ENCODE peak calls at places on chromosomes 4 and X, in ten cellular contexts. One of them, this sample, is unnamed.

GRCh38 chr4:128244379-128244778 is 43.2 kb downstream of the PGRMC2 start:
- DNase-seq in AG09319: no peak
- DNase-seq in cardiac muscle cell: no peak
- DNase-seq in WTC11: no peak
- DNase-seq in vagina: no peak
- DNase-seq in fibroblast of mammary gland: peak; percentile 64
- DNase-seq in GM10248: no peak
- DNase-seq in hepatocyte: no peak
- DNase-seq in upper lobe of right lung: no peak
- DNase-seq in ovary: no peak
- DNase-seq in this sample: no peak

GRCh38 chr4:159414305-159414704 is 311.4 kb downstream of the RAPGEF2 start:
- DNase-seq in AG09319: no peak
- DNase-seq in cardiac muscle cell: no peak
- DNase-seq in WTC11: no peak
- DNase-seq in vagina: no peak
- DNase-seq in fibroblast of mammary gland: no peak
- DNase-seq in GM10248: no peak
- DNase-seq in hepatocyte: no peak
- DNase-seq in upper lobe of right lung: no peak
- DNase-seq in ovary: no peak
- DNase-seq in this sample: no peak

GRCh38 chr4:105399535-105400161 is 74.2 kb downstream of the PPA2 start:
- DNase-seq in AG09319: peak; percentile 37
- DNase-seq in cardiac muscle cell: peak; percentile 83
- DNase-seq in WTC11: no peak
- DNase-seq in vagina: no peak
- DNase-seq in fibroblast of mammary gland: peak; percentile 85
- DNase-seq in GM10248: no peak
- DNase-seq in hepatocyte: no peak
- DNase-seq in upper lobe of right lung: no peak
- DNase-seq in ovary: no peak
- DNase-seq in this sample: no peak

GRCh38 chr4:120826449-120826848 is 96.1 kb downstream of the PRDM5 start:
- DNase-seq in AG09319: no peak
- DNase-seq in cardiac muscle cell: no peak
- DNase-seq in WTC11: no peak
- DNase-seq in vagina: no peak
- DNase-seq in fibroblast of mammary gland: no peak
- DNase-seq in GM10248: no peak
- DNase-seq in hepatocyte: no peak
- DNase-seq in upper lobe of right lung: no peak
- DNase-seq in ovary: no peak
- DNase-seq in this sample: no peak

GRCh38 chrX:53048169-53049126 is at the start of gene GPR173:
- DNase-seq in AG09319: peak; percentile 41
- DNase-seq in cardiac muscle cell: peak; percentile 79
- DNase-seq in WTC11: peak; percentile 57
- DNase-seq in vagina: no peak
- DNase-seq in fibroblast of mammary gland: peak; percentile 67
- DNase-seq in GM10248: no peak
- DNase-seq in hepatocyte: peak; percentile 52
- DNase-seq in upper lobe of right lung: peak; percentile 69
- DNase-seq in ovary: peak; percentile 67
- DNase-seq in this sample: no peak

GRCh38 chr4:20249333-20249732 is 2.4 kb upstream of the SLIT2 start:
- DNase-seq in AG09319: no peak
- DNase-seq in cardiac muscle cell: peak; percentile 76
- DNase-seq in WTC11: no peak
- DNase-seq in vagina: no peak
- DNase-seq in fibroblast of mammary gland: peak; percentile 74
- DNase-seq in GM10248: no peak
- DNase-seq in hepatocyte: peak; percentile 21
- DNase-seq in upper lobe of right lung: no peak
- DNase-seq in ovary: no peak
- DNase-seq in this sample: no peak

GRCh38 chr4:151730003-151730559 is 30.7 kb downstream of the GATB start:
- DNase-seq in AG09319: no peak
- DNase-seq in cardiac muscle cell: no peak
- DNase-seq in WTC11: peak; percentile 46
- DNase-seq in vagina: no peak
- DNase-seq in fibroblast of mammary gland: peak; percentile 77
- DNase-seq in GM10248: no peak
- DNase-seq in hepatocyte: peak; percentile 58
- DNase-seq in upper lobe of right lung: no peak
- DNase-seq in ovary: no peak
- DNase-seq in this sample: no peak

GRCh38 chrX:149541521-149542047 is 772 bp downstream of the EOLA1 start:
- DNase-seq in AG09319: no peak
- DNase-seq in cardiac muscle cell: peak; percentile 3
- DNase-seq in WTC11: no peak
- DNase-seq in vagina: peak; percentile 88
- DNase-seq in fibroblast of mammary gland: no peak
- DNase-seq in GM10248: no peak
- DNase-seq in hepatocyte: no peak
- DNase-seq in upper lobe of right lung: no peak
- DNase-seq in ovary: no peak
- DNase-seq in this sample: no peak

GRCh38 chr4:15848191-15848842 is 70.2 kb downstream of the CD38 start:
- DNase-seq in AG09319: no peak
- DNase-seq in cardiac muscle cell: no peak
- DNase-seq in WTC11: no peak
- DNase-seq in vagina: no peak
- DNase-seq in fibroblast of mammary gland: peak; percentile 2
- DNase-seq in GM10248: no peak
- DNase-seq in hepatocyte: no peak
- DNase-seq in upper lobe of right lung: no peak
- DNase-seq in ovary: no peak
- DNase-seq in this sample: no peak

DNA sequence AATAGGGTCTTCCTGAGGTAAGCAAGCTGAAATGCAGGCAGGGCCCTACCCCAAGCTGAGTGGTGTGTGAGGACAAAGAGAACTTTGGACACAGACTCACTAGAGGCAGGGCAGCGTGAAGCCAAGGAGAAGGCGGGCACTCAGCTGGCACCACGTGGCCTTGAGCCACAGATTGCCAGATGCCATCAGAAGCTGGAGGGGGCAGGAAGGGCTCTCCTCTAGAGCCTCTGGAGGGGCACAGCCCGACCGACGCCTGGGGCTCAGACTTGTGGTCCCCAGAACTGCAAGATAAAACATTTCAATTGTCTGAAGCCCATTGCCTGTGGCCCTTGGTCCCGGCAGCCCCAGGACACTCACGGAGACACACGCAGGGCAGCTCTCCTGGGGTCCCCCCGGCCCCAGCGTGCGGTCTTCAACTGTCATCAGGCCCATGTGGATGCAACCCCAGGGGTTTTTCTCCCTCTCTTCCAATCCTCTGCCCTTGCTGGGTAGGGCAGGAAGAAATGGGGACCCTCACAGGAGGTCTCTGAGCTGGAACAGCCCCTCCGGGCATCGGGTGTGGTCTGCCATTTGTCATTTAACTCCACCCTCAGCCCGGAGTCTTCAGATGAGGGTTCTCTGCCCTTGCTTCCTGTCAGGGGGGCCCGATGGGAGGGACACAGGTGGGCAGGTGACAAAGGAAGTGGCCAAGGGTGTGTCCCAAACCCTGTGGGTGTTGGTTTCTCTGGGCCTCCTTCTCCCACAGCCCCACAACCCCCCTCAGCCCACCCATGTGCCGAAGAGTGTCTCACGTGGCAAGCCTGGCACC is 22.2 kb downstream of the HMX1 start:
- DNase-seq in AG09319: no peak
- DNase-seq in cardiac muscle cell: no peak
- DNase-seq in WTC11: no peak
- DNase-seq in vagina: no peak
- DNase-seq in fibroblast of mammary gland: no peak
- DNase-seq in GM10248: no peak
- DNase-seq in hepatocyte: no peak
- DNase-seq in upper lobe of right lung: peak; percentile 48
- DNase-seq in ovary: no peak
- DNase-seq in this sample: no peak
- TF ChIP-seq CTCF in AG09319: no peak
- TF ChIP-seq CTCF in cardiac muscle cell: no peak
- TF ChIP-seq CTCF in WTC11: no peak
- TF ChIP-seq CTCF in vagina: no peak
- TF ChIP-seq CTCF in fibroblast of mammary gland: no peak
- TF ChIP-seq CTCF in GM10248: no peak
- TF ChIP-seq CTCF in hepatocyte: no peak
- TF ChIP-seq CTCF in upper lobe of right lung: no peak
- TF ChIP-seq CTCF in ovary: no peak
- TF ChIP-seq CTCF in this sample: no peak

GRCh38 chr4:1458581-1458980 is 52.3 kb upstream of the NKX1-1 start:
- DNase-seq in AG09319: no peak
- DNase-seq in cardiac muscle cell: no peak
- DNase-seq in WTC11: no peak
- DNase-seq in vagina: no peak
- DNase-seq in fibroblast of mammary gland: no peak
- DNase-seq in GM10248: no peak
- DNase-seq in hepatocyte: no peak
- DNase-seq in upper lobe of right lung: peak; percentile 30
- DNase-seq in ovary: no peak
- DNase-seq in this sample: no peak
- TF ChIP-seq CTCF in AG09319: no peak
- TF ChIP-seq CTCF in cardiac muscle cell: no peak
- TF ChIP-seq CTCF in WTC11: no peak
- TF ChIP-seq CTCF in vagina: no peak
- TF ChIP-seq CTCF in fibroblast of mammary gland: no peak
- TF ChIP-seq CTCF in GM10248: no peak
- TF ChIP-seq CTCF in hepatocyte: no peak
- TF ChIP-seq CTCF in upper lobe of right lung: no peak
- TF ChIP-seq CTCF in ovary: no peak
- TF ChIP-seq CTCF in this sample: no peak

GRCh38 chrX:66203114-66203513 is 39.1 kb downstream of the HEPH start:
- DNase-seq in AG09319: no peak
- DNase-seq in cardiac muscle cell: no peak
- DNase-seq in WTC11: no peak
- DNase-seq in vagina: no peak
- DNase-seq in fibroblast of mammary gland: no peak
- DNase-seq in GM10248: no peak
- DNase-seq in hepatocyte: peak; percentile 18
- DNase-seq in upper lobe of right lung: no peak
- DNase-seq in ovary: no peak
- DNase-seq in this sample: no peak

GRCh38 chrX:66200050-66200664 is 36.1 kb downstream of the HEPH start:
- DNase-seq in AG09319: no peak
- DNase-seq in cardiac muscle cell: no peak
- DNase-seq in WTC11: no peak
- DNase-seq in vagina: no peak
- DNase-seq in fibroblast of mammary gland: peak; percentile 2
- DNase-seq in GM10248: no peak
- DNase-seq in hepatocyte: no peak
- DNase-seq in upper lobe of right lung: no peak
- DNase-seq in ovary: no peak
- DNase-seq in this sample: no peak

GRCh38 chrX:66200855-66201795 is 37.1 kb downstream of the HEPH start:
- DNase-seq in AG09319: no peak
- DNase-seq in cardiac muscle cell: peak; percentile 33
- DNase-seq in WTC11: no peak
- DNase-seq in vagina: no peak
- DNase-seq in fibroblast of mammary gland: peak; percentile 28
- DNase-seq in GM10248: peak; percentile 13
- DNase-seq in hepatocyte: peak; percentile 23
- DNase-seq in upper lobe of right lung: no peak
- DNase-seq in ovary: no peak
- DNase-seq in this sample: no peak
- TF ChIP-seq CTCF in AG09319: peak; percentile 39
- TF ChIP-seq CTCF in cardiac muscle cell: peak; percentile 39
- TF ChIP-seq CTCF in WTC11: no peak
- TF ChIP-seq CTCF in vagina: no peak
- TF ChIP-seq CTCF in fibroblast of mammary gland: peak; percentile 32
- TF ChIP-seq CTCF in GM10248: peak; percentile 25
- TF ChIP-seq CTCF in hepatocyte: peak; percentile 47
- TF ChIP-seq CTCF in upper lobe of right lung: peak; percentile 28
- TF ChIP-seq CTCF in ovary: no peak
- TF ChIP-seq CTCF in this sample: no peak

DNA sequence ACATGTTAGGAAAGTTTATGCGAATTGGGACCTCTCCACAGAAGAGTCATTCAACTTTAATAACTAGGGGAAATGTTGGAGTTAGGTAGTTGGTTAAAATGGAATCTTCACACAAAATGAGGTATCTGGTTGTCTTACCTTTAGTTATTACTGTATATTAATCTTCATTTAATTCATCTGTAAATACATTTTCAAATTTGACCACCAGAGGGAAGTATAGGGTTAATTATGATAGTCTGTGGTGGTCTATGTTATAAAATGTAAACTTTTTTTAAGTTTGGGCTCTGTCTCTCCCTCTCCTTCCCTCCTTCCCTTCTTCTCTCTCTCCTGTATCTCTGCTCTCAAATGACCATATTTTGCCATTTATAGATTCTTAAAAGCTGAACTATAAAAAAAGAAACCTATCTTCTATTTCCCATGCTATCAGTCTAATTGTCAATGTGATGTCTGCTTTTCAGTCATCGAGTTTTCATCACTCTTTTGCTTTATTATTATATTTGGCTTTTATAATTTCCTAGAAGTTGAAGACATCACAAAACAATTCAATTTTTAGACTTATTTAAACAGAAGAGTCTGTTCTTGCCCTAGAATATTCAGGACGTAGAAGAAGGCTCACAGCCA is 49.8 kb downstream of the TMEM144 start:
- DNase-seq in AG09319: no peak
- DNase-seq in cardiac muscle cell: peak; percentile 57
- DNase-seq in WTC11: no peak
- DNase-seq in vagina: no peak
- DNase-seq in fibroblast of mammary gland: peak; percentile 56
- DNase-seq in GM10248: no peak
- DNase-seq in hepatocyte: peak; percentile 40
- DNase-seq in upper lobe of right lung: no peak
- DNase-seq in ovary: no peak
- DNase-seq in this sample: no peak
- TF ChIP-seq CTCF in AG09319: peak; percentile 24
- TF ChIP-seq CTCF in cardiac muscle cell: peak; percentile 36
- TF ChIP-seq CTCF in WTC11: no peak
- TF ChIP-seq CTCF in vagina: peak; percentile 35
- TF ChIP-seq CTCF in fibroblast of mammary gland: peak; percentile 37
- TF ChIP-seq CTCF in GM10248: peak; percentile 31
- TF ChIP-seq CTCF in hepatocyte: peak; percentile 58
- TF ChIP-seq CTCF in upper lobe of right lung: peak; percentile 36
- TF ChIP-seq CTCF in ovary: no peak
- TF ChIP-seq CTCF in this sample: peak; percentile 18

DNA sequence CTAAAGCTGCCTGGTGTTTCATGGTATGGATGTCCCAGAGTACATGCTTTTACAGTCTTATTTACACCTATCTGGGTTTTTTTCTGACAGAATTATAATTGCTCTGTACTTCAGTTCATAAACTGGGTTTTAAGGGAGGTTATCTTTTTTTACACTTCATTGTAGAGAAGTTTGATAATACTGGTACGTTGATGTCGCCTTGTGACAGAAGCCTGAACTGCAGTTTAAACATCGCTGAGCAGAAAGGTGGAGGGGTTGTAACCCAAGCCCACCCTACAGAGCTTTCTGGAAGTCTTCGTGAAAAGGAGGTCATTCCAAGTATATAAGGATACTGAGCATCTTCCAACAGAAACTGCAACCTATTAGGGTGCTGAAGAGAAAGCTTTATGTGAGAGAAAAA is 46.4 kb downstream of the BEX1 start:
- DNase-seq in AG09319: no peak
- DNase-seq in cardiac muscle cell: no peak
- DNase-seq in WTC11: no peak
- DNase-seq in vagina: no peak
- DNase-seq in fibroblast of mammary gland: no peak
- DNase-seq in GM10248: no peak
- DNase-seq in hepatocyte: no peak
- DNase-seq in upper lobe of right lung: no peak
- DNase-seq in ovary: no peak
- DNase-seq in this sample: no peak
- TF ChIP-seq CTCF in AG09319: peak; percentile 22
- TF ChIP-seq CTCF in cardiac muscle cell: no peak
- TF ChIP-seq CTCF in WTC11: no peak
- TF ChIP-seq CTCF in vagina: no peak
- TF ChIP-seq CTCF in fibroblast of mammary gland: no peak
- TF ChIP-seq CTCF in GM10248: no peak
- TF ChIP-seq CTCF in hepatocyte: no peak
- TF ChIP-seq CTCF in upper lobe of right lung: no peak
- TF ChIP-seq CTCF in ovary: no peak
- TF ChIP-seq CTCF in this sample: no peak